ENCODE peak calls at places on chromosome 14, in eight cellular contexts. One of them, this sample, is unnamed.

GRCh38 chr14:68342216-68342615 is 450.7 kb downstream of the ZFP36L1 start:
- ATAC-seq in CD4-positive, alpha-beta T cell: no peak
- ATAC-seq in DND-41: no peak
- ATAC-seq in left lobe of liver: no peak
- ATAC-seq in mucosa of descending colon: no peak
- ATAC-seq in T-helper 17 cell: no peak
- ATAC-seq in Right ventricle myocardium superior: no peak
- ATAC-seq in left ventricle myocardium superior: no peak
- ATAC-seq in this sample: no peak

GRCh38 chr14:22613736-22614239 is 15.7 kb downstream of the ABHD4 start:
- ATAC-seq in CD4-positive, alpha-beta T cell: no peak
- ATAC-seq in DND-41: no peak
- ATAC-seq in left lobe of liver: peak; percentile 39
- ATAC-seq in mucosa of descending colon: no peak
- ATAC-seq in T-helper 17 cell: no peak
- ATAC-seq in Right ventricle myocardium superior: no peak
- ATAC-seq in left ventricle myocardium superior: no peak
- ATAC-seq in this sample: no peak

GRCh38 chr14:75298187-75298985 is 19.8 kb downstream of the FOS start:
- ATAC-seq in CD4-positive, alpha-beta T cell: no peak
- ATAC-seq in DND-41: no peak
- ATAC-seq in left lobe of liver: no peak
- ATAC-seq in mucosa of descending colon: no peak
- ATAC-seq in T-helper 17 cell: no peak
- ATAC-seq in Right ventricle myocardium superior: no peak
- ATAC-seq in left ventricle myocardium superior: no peak
- ATAC-seq in this sample: peak; percentile 55

GRCh38 chr14:21454843-21455550 is 926 bp downstream of the CHD8 start:
- ATAC-seq in CD4-positive, alpha-beta T cell: no peak
- ATAC-seq in DND-41: no peak
- ATAC-seq in left lobe of liver: no peak
- ATAC-seq in mucosa of descending colon: no peak
- ATAC-seq in T-helper 17 cell: peak; percentile 8
- ATAC-seq in Right ventricle myocardium superior: no peak
- ATAC-seq in left ventricle myocardium superior: no peak
- ATAC-seq in this sample: no peak

GRCh38 chr14:34021096-34021495 is 70.2 kb upstream of the EGLN3 start:
- ATAC-seq in CD4-positive, alpha-beta T cell: no peak
- ATAC-seq in DND-41: no peak
- ATAC-seq in left lobe of liver: no peak
- ATAC-seq in mucosa of descending colon: no peak
- ATAC-seq in T-helper 17 cell: no peak
- ATAC-seq in Right ventricle myocardium superior: no peak
- ATAC-seq in left ventricle myocardium superior: no peak
- ATAC-seq in this sample: no peak

GRCh38 chr14:93023039-93023438 is 92.7 kb downstream of the ITPK1 start:
- ATAC-seq in CD4-positive, alpha-beta T cell: no peak
- ATAC-seq in DND-41: no peak
- ATAC-seq in left lobe of liver: no peak
- ATAC-seq in mucosa of descending colon: peak; percentile 24
- ATAC-seq in T-helper 17 cell: no peak
- ATAC-seq in Right ventricle myocardium superior: no peak
- ATAC-seq in left ventricle myocardium superior: no peak
- ATAC-seq in this sample: no peak

GRCh38 chr14:60963761-60964160 is 17.1 kb downstream of the TRMT5 start:
- ATAC-seq in CD4-positive, alpha-beta T cell: no peak
- ATAC-seq in DND-41: no peak
- ATAC-seq in left lobe of liver: no peak
- ATAC-seq in mucosa of descending colon: peak; percentile 43
- ATAC-seq in T-helper 17 cell: no peak
- ATAC-seq in Right ventricle myocardium superior: no peak
- ATAC-seq in left ventricle myocardium superior: no peak
- ATAC-seq in this sample: no peak

GRCh38 chr14:59632381-59632780 is 55.8 kb upstream of the CCDC175 start:
- ATAC-seq in CD4-positive, alpha-beta T cell: no peak
- ATAC-seq in DND-41: no peak
- ATAC-seq in left lobe of liver: peak; percentile 87
- ATAC-seq in mucosa of descending colon: peak; percentile 75
- ATAC-seq in T-helper 17 cell: no peak
- ATAC-seq in Right ventricle myocardium superior: no peak
- ATAC-seq in left ventricle myocardium superior: no peak
- ATAC-seq in this sample: peak; percentile 53

GRCh38 chr14:63573579-63573978 is 30.4 kb upstream of the PPP2R5E start:
- ATAC-seq in CD4-positive, alpha-beta T cell: no peak
- ATAC-seq in DND-41: no peak
- ATAC-seq in left lobe of liver: no peak
- ATAC-seq in mucosa of descending colon: no peak
- ATAC-seq in T-helper 17 cell: no peak
- ATAC-seq in Right ventricle myocardium superior: no peak
- ATAC-seq in left ventricle myocardium superior: no peak
- ATAC-seq in this sample: no peak

GRCh38 chr14:94364037-94364436 is 24.4 kb downstream of the SERPINA1 start:
- ATAC-seq in CD4-positive, alpha-beta T cell: no peak
- ATAC-seq in DND-41: no peak
- ATAC-seq in left lobe of liver: peak; percentile 26
- ATAC-seq in mucosa of descending colon: peak; percentile 22
- ATAC-seq in T-helper 17 cell: no peak
- ATAC-seq in Right ventricle myocardium superior: no peak
- ATAC-seq in left ventricle myocardium superior: no peak
- ATAC-seq in this sample: no peak

GRCh38 chr14:64644629-64645028 is 59.6 kb upstream of the PLEKHG3 start:
- ATAC-seq in CD4-positive, alpha-beta T cell: no peak
- ATAC-seq in DND-41: no peak
- ATAC-seq in left lobe of liver: no peak
- ATAC-seq in mucosa of descending colon: no peak
- ATAC-seq in T-helper 17 cell: no peak
- ATAC-seq in Right ventricle myocardium superior: no peak
- ATAC-seq in left ventricle myocardium superior: no peak
- ATAC-seq in this sample: no peak

GRCh38 chr14:93736378-93737014 is 51.8 kb downstream of the PRIMA1 start:
- ATAC-seq in CD4-positive, alpha-beta T cell: no peak
- ATAC-seq in DND-41: no peak
- ATAC-seq in left lobe of liver: peak; percentile 75
- ATAC-seq in mucosa of descending colon: no peak
- ATAC-seq in T-helper 17 cell: no peak
- ATAC-seq in Right ventricle myocardium superior: peak; percentile 78
- ATAC-seq in left ventricle myocardium superior: peak; percentile 72
- ATAC-seq in this sample: no peak

GRCh38 chr14:81903477-81903876 is 369.8 kb upstream of the SEL1L start:
- ATAC-seq in CD4-positive, alpha-beta T cell: no peak
- ATAC-seq in DND-41: no peak
- ATAC-seq in left lobe of liver: no peak
- ATAC-seq in mucosa of descending colon: no peak
- ATAC-seq in T-helper 17 cell: no peak
- ATAC-seq in Right ventricle myocardium superior: no peak
- ATAC-seq in left ventricle myocardium superior: no peak
- ATAC-seq in this sample: no peak

GRCh38 chr14:92492261-92492660 is 21.3 kb upstream of the RIN3 start:
- ATAC-seq in CD4-positive, alpha-beta T cell: no peak
- ATAC-seq in DND-41: no peak
- ATAC-seq in left lobe of liver: peak; percentile 38
- ATAC-seq in mucosa of descending colon: peak; percentile 50
- ATAC-seq in T-helper 17 cell: peak; percentile 33
- ATAC-seq in Right ventricle myocardium superior: peak; percentile 42
- ATAC-seq in left ventricle myocardium superior: peak; percentile 59
- ATAC-seq in this sample: peak; percentile 40

GRCh38 chr14:105477659-105478623 is 3.3 kb downstream of the CRIP2 start:
- ATAC-seq in CD4-positive, alpha-beta T cell: peak; percentile 21
- ATAC-seq in DND-41: no peak
- ATAC-seq in left lobe of liver: no peak
- ATAC-seq in mucosa of descending colon: no peak
- ATAC-seq in T-helper 17 cell: peak; percentile 12
- ATAC-seq in Right ventricle myocardium superior: no peak
- ATAC-seq in left ventricle myocardium superior: no peak
- ATAC-seq in this sample: no peak

GRCh38 chr14:21133896-21134295 is 22.0 kb downstream of the OR5AU1 start:
- ATAC-seq in CD4-positive, alpha-beta T cell: no peak
- ATAC-seq in DND-41: no peak
- ATAC-seq in left lobe of liver: no peak
- ATAC-seq in mucosa of descending colon: no peak
- ATAC-seq in T-helper 17 cell: no peak
- ATAC-seq in Right ventricle myocardium superior: no peak
- ATAC-seq in left ventricle myocardium superior: no peak
- ATAC-seq in this sample: no peak

GRCh38 chr14:35248476-35248788 is 43.8 kb upstream of the PSMA6 start:
- ATAC-seq in CD4-positive, alpha-beta T cell: no peak
- ATAC-seq in DND-41: peak; percentile 26
- ATAC-seq in left lobe of liver: no peak
- ATAC-seq in mucosa of descending colon: no peak
- ATAC-seq in T-helper 17 cell: no peak
- ATAC-seq in Right ventricle myocardium superior: no peak
- ATAC-seq in left ventricle myocardium superior: no peak
- ATAC-seq in this sample: no peak

GRCh38 chr14:95365401-95365800 is 45.7 kb upstream of the CLMN start:
- ATAC-seq in CD4-positive, alpha-beta T cell: no peak
- ATAC-seq in DND-41: no peak
- ATAC-seq in left lobe of liver: no peak
- ATAC-seq in mucosa of descending colon: no peak
- ATAC-seq in T-helper 17 cell: no peak
- ATAC-seq in Right ventricle myocardium superior: no peak
- ATAC-seq in left ventricle myocardium superior: no peak
- ATAC-seq in this sample: no peak

GRCh38 chr14:76109087-76109880 is 42.4 kb upstream of the GPATCH2L start:
- ATAC-seq in CD4-positive, alpha-beta T cell: no peak
- ATAC-seq in DND-41: no peak
- ATAC-seq in left lobe of liver: peak; percentile 75
- ATAC-seq in mucosa of descending colon: no peak
- ATAC-seq in T-helper 17 cell: no peak
- ATAC-seq in Right ventricle myocardium superior: no peak
- ATAC-seq in left ventricle myocardium superior: no peak
- ATAC-seq in this sample: peak; percentile 79

GRCh38 chr14:71433303-71433702 is 498.9 kb upstream of the RGS6 start:
- ATAC-seq in CD4-positive, alpha-beta T cell: no peak
- ATAC-seq in DND-41: no peak
- ATAC-seq in left lobe of liver: no peak
- ATAC-seq in mucosa of descending colon: no peak
- ATAC-seq in T-helper 17 cell: no peak
- ATAC-seq in Right ventricle myocardium superior: no peak
- ATAC-seq in left ventricle myocardium superior: no peak
- ATAC-seq in this sample: no peak

GRCh38 chr14:92546347-92547053 is 32.9 kb downstream of the RIN3 start:
- ATAC-seq in CD4-positive, alpha-beta T cell: no peak
- ATAC-seq in DND-41: peak; percentile 32
- ATAC-seq in left lobe of liver: peak; percentile 44
- ATAC-seq in mucosa of descending colon: peak; percentile 37
- ATAC-seq in T-helper 17 cell: no peak
- ATAC-seq in Right ventricle myocardium superior: no peak
- ATAC-seq in left ventricle myocardium superior: peak; percentile 23
- ATAC-seq in this sample: no peak

GRCh38 chr14:39302124-39302810 is 68.6 kb downstream of the MIA2 start:
- ATAC-seq in CD4-positive, alpha-beta T cell: no peak
- ATAC-seq in DND-41: no peak
- ATAC-seq in left lobe of liver: no peak
- ATAC-seq in mucosa of descending colon: no peak
- ATAC-seq in T-helper 17 cell: no peak
- ATAC-seq in Right ventricle myocardium superior: peak; percentile 52
- ATAC-seq in left ventricle myocardium superior: peak; percentile 68
- ATAC-seq in this sample: peak; percentile 70